ENCODE peak calls at places on chromosomes 16 and 17, in six cellular contexts. P, A, H, C, J and L are unnamed samples.

GRCh38 chr16:84905965-84906460 is 86.2 kb downstream of the CRISPLD2 start:
- DNase-seq in P (no peak), A (no peak), H (no peak), C (no peak), J (no peak), L (no peak)

GRCh38 chr17:336110-337021 is 16.2 kb downstream of the RPH3AL start:
- DNase-seq in P (peak; percentile 52), A (no peak), H (peak; percentile 85), C (no peak), J (peak; percentile 68), L (no peak)

GRCh38 chr16:56872863-56873391 is 7.9 kb downstream of the SLC12A3 start:
- DNase-seq in P (no peak), A (no peak), H (no peak), C (no peak), J (peak; percentile 26), L (no peak)

GRCh38 chr17:1368588-1368987 is 31.4 kb downstream of the YWHAE start:
- DNase-seq in P (no peak), A (no peak), H (no peak), C (no peak), J (no peak), L (no peak)

GRCh38 chr16:17552351-17552750 is 81.6 kb upstream of the XYLT1 start:
- DNase-seq in P (peak; percentile 77), A (peak; percentile 68), H (no peak), C (no peak), J (no peak), L (no peak)

GRCh38 chr16:27759301-27759871 is 209.4 kb downstream of the KATNIP start:
- DNase-seq in P (no peak), A (no peak), H (no peak), C (no peak), J (no peak), L (peak; percentile 54)

GRCh38 chr16:11514283-11514682 is 72.4 kb downstream of the LITAF start:
- DNase-seq in P (no peak), A (no peak), H (no peak), C (no peak), J (no peak), L (no peak)

GRCh38 chr17:17682293-17682736 is 1.1 kb downstream of the RAI1 start:
- DNase-seq in P (no peak), A (no peak), H (peak; percentile 84), C (peak; percentile 82), J (peak; percentile 54), L (peak; percentile 50)

GRCh38 chr17:27327871-27328270 is 34.0 kb downstream of the WSB1 start:
- DNase-seq in P (no peak), A (no peak), H (no peak), C (no peak), J (no peak), L (no peak)

GRCh38 chr17:37413875-37414519 is 7.3 kb downstream of the TADA2A start:
- DNase-seq in P (no peak), A (no peak), H (no peak), C (no peak), J (no peak), L (no peak)

GRCh38 chr17:29659155-29659554 is 36.4 kb upstream of the CORO6 start:
- DNase-seq in P (no peak), A (no peak), H (no peak), C (no peak), J (no peak), L (no peak)

GRCh38 chr17:27544350-27545131 is 86.4 kb upstream of the LGALS9 start:
- DNase-seq in P (no peak), A (no peak), H (no peak), C (peak; percentile 97), J (no peak), L (no peak)

GRCh38 chr16:53056528-53056881 is 1.7 kb downstream of the CHD9 start:
- DNase-seq in P (no peak), A (no peak), H (peak; percentile 62), C (no peak), J (no peak), L (peak; percentile 33)

GRCh38 chr17:34059423-34060220 is 195.5 kb upstream of the CCL2 start:
- DNase-seq in P (no peak), A (no peak), H (no peak), C (no peak), J (no peak), L (no peak)

GRCh38 chr17:51188321-51188853 is 22.2 kb downstream of the NME2 start:
- DNase-seq in P (no peak), A (no peak), H (no peak), C (no peak), J (no peak), L (peak; percentile 20)

GRCh38 chr17:13266596-13266995 is 248.8 kb upstream of the ELAC2 start:
- DNase-seq in P (no peak), A (no peak), H (no peak), C (no peak), J (no peak), L (peak; percentile 56)

GRCh38 chr17:43367588-43368242 is 31.1 kb upstream of the ARL4D start:
- DNase-seq in P (no peak), A (no peak), H (no peak), C (peak; percentile 96), J (no peak), L (peak; percentile 91)

GRCh38 chr17:4772235-4772613 is 538 bp downstream of the TM4SF5 start:
- DNase-seq in P (no peak), A (no peak), H (no peak), C (no peak), J (no peak), L (no peak)

GRCh38 chr17:77666881-77667395 is 291.6 kb upstream of the TNRC6C start:
- DNase-seq in P (no peak), A (no peak), H (peak; percentile 4), C (peak; percentile 53), J (no peak), L (no peak)

GRCh38 chr17:45784293-45784582 is at the start of gene CRHR1:
- DNase-seq in P (no peak), A (no peak), H (no peak), C (no peak), J (no peak), L (no peak)

GRCh38 chr16:84044108-84044488 is 1.5 kb upstream of the SLC38A8 start:
- DNase-seq in P (no peak), A (no peak), H (no peak), C (peak; percentile 24), J (no peak), L (peak; percentile 21)

GRCh38 chr17:55496094-55496881 is 15.0 kb downstream of the SMIM36 start:
- DNase-seq in P (no peak), A (no peak), H (no peak), C (peak; percentile 17), J (peak; percentile 34), L (peak; percentile 29)

GRCh38 chr16:23597003-23597756 is 1.1 kb upstream of the NDUFAB1 start:
- DNase-seq in P (no peak), A (no peak), H (peak; percentile 29), C (peak; percentile 69), J (peak; percentile 19), L (no peak)

GRCh38 chr16:11603331-11603750 is 16.6 kb upstream of the LITAF start:
- DNase-seq in P (no peak), A (no peak), H (no peak), C (no peak), J (peak; percentile 49), L (no peak)

GRCh38 chr16:74501484-74502479 is 80.5 kb upstream of the CLEC18B start:
- DNase-seq in P (no peak), A (no peak), H (no peak), C (no peak), J (no peak), L (no peak)

GRCh38 chr17:66625321-66625767 is 209.6 kb upstream of the CACNG5 start:
- DNase-seq in P (no peak), A (no peak), H (no peak), C (peak; percentile 16), J (no peak), L (peak; percentile 41)

GRCh38 chr17:80080081-80080480 is 21.3 kb upstream of the GAA start:
- DNase-seq in P (no peak), A (no peak), H (no peak), C (no peak), J (no peak), L (peak; percentile 27)

DNA sequence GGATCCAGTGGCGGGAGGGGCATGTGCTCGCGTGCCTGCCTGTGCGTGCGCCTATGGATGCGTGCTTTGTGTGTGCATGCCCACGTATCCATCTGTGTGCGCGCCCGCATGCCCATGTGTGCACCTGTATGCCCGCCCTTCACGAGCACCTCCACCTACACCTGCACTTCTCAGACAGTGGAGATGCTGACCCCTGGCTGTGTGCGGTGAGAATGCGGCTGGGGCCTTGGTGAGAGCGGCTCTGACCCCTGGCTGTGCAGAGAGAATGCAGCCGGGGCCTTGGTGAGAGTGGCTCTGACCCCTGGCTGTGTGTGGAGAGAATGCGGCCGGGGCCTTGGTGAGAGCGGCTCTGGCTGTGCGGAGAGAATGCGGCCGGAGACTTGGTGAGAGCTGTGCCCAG is 33.9 kb downstream of the AXIN1 start:
- DNase-seq in P (no peak), A (no peak), H (no peak), C (no peak), J (no peak), L (no peak)
- TF ChIP-seq CTCF in P (no peak), A (no peak), H (no peak), C (no peak), J (no peak), L (no peak)

GRCh38 chr17:61487668-61488595 is 35.7 kb downstream of the TBX4 start:
- DNase-seq in P (no peak), A (no peak), H (no peak), C (no peak), J (no peak), L (no peak)
- H3K4me3 ChIP-seq in P (no peak overlapping the region), A (no peak overlapping the region), H (no peak overlapping the region), C (no peak overlapping the region), J (no peak overlapping the region), L (no peak overlapping the region)

GRCh38 chr17:81094744-81095607 is 60.0 kb downstream of the BAIAP2 start:
- DNase-seq in P (peak; percentile 96), A (peak; percentile 78), H (peak; percentile 94), C (peak; percentile 76), J (no peak), L (peak; percentile 100)
- TF ChIP-seq CTCF in P (no peak), A (no peak), H (no peak), C (no peak), J (no peak), L (no peak)

GRCh38 chr16:49947907-49948678 is 76.9 kb upstream of the CNEP1R1 start:
- DNase-seq in P (no peak), A (no peak), H (no peak), C (no peak), J (no peak), L (no peak)

GRCh38 chr16:49952386-49952785 is 72.6 kb upstream of the CNEP1R1 start:
- DNase-seq in P (no peak), A (no peak), H (peak; percentile 2), C (no peak), J (no peak), L (no peak)

GRCh38 chr16:49956915-49957314 is 68.1 kb upstream of the CNEP1R1 start:
- DNase-seq in P (no peak), A (no peak), H (no peak), C (no peak), J (no peak), L (no peak)

GRCh38 chr16:49951568-49952195 is 73.3 kb upstream of the CNEP1R1 start:
- DNase-seq in P (no peak), A (no peak), H (peak; percentile 24), C (no peak), J (no peak), L (no peak)

DNA sequence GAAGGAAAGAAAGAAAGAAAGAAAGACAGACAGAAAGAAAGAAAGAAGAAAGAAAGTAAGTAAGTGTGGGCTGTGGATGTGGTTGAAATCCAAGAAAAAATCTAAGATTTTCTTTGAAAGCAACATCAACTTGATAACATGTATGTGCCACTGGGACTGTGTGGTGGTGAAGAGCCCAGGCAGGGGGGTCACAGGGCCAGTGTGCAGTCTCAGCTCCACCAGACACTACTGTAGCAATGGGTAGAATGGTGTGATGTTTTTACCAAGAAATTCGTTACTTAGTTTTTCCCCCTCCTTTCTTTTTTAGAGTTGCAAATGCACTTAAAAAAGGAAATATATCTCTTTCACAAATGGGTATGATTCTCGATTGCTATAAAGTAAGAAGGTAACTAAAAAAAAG is 71.9 kb upstream of the CNEP1R1 start:
- DNase-seq in P (no peak), A (no peak), H (no peak), C (no peak), J (no peak), L (no peak)
- H3K4me3 ChIP-seq in P (no peak overlapping the region), A (no peak overlapping the region), H (no peak overlapping the region), C (no peak overlapping the region), J (no peak overlapping the region), L (no peak overlapping the region)